ENCODE peak calls at places on chromosomes 6 and 20, in seven cellular contexts. H is WERI-Rb-1, V is heart right ventricle, F is thyroid gland, N is stomach, U is cardiac muscle cell, X is uterus. A is an unnamed sample.

GRCh38 chr6:52049252-52050050 is 38.0 kb downstream of the PKHD1 start:
- DNase-seq in H (no peak), N (no peak), V (no peak), U (peak; percentile 55), X (no peak), F (no peak), A (no peak)

GRCh38 chr6:32120573-32121059 is 7.4 kb downstream of the ATF6B start:
- DNase-seq in V (no peak), H (no peak), F (no peak), U (no peak), N (no peak), X (no peak), A (no peak)

GRCh38 chr20:33279261-33279910 is 3.6 kb upstream of the BPIFB1 start:
- DNase-seq in X (no peak), N (no peak), U (no peak), V (no peak), F (peak; percentile 65), H (no peak), A (no peak)

GRCh38 chr6:3376888-3377535 is 79.8 kb downstream of the SLC22A23 start:
- DNase-seq in H (no peak), V (no peak), F (no peak), N (no peak), U (no peak), X (no peak), A (no peak)

GRCh38 chr6:134757911-134758361 is 192.0 kb downstream of the ALDH8A1 start:
- DNase-seq in F (peak; percentile 17), N (no peak), V (no peak), U (no peak), H (no peak), X (no peak), A (no peak)

GRCh38 chr20:34452281-34452982 is 63.8 kb upstream of the DYNLRB1 start:
- DNase-seq in H (no peak), F (no peak), U (no peak), N (no peak), X (no peak), V (no peak), A (no peak)

GRCh38 chr6:72216222-72217106 is 330.1 kb downstream of the RIMS1 start:
- DNase-seq in H (no peak), F (no peak), V (no peak), N (peak; percentile 66), U (no peak), X (no peak), A (no peak)

GRCh38 chr6:84772428-84773132 is 8.2 kb upstream of the TBX18 start:
- DNase-seq in H (peak; percentile 33), U (no peak), F (no peak), V (peak; percentile 10), N (no peak), X (no peak), A (no peak)

GRCh38 chr6:47655719-47656595 is 42.4 kb upstream of the ADGRF4 start:
- DNase-seq in H (peak; percentile 43), V (peak; percentile 21), U (peak; percentile 24), N (peak; percentile 42), X (no peak), F (no peak), A (no peak)

GRCh38 chr6:108627692-108628565 is 67.2 kb downstream of the FOXO3 start:
- DNase-seq in F (no peak), N (no peak), X (no peak), U (no peak), H (no peak), V (no peak), A (peak; percentile 26)

GRCh38 chr6:167103041-167103816 is 19.7 kb upstream of the CCR6 start:
- DNase-seq in N (no peak), U (no peak), H (no peak), F (no peak), V (no peak), X (no peak), A (no peak)

GRCh38 chr20:59006864-59007757 is at the start of gene CTSZ:
- DNase-seq in N (peak; percentile 67), U (peak; percentile 58), X (peak; percentile 41), H (no peak), F (peak; percentile 53), V (peak; percentile 81), A (no peak)

GRCh38 chr6:20868397-20869185 is 334.3 kb downstream of the CDKAL1 start:
- DNase-seq in F (no peak), V (no peak), X (no peak), H (peak; percentile 75), U (no peak), N (peak; percentile 35), A (no peak)

GRCh38 chr6:133240511-133241087 is 558 bp upstream of the EYA4 start:
- DNase-seq in H (no peak), U (peak; percentile 46), N (no peak), X (no peak), F (peak; percentile 30), V (peak; percentile 34), A (no peak)

GRCh38 chr6:90095788-90096187 is 200.9 kb downstream of the BACH2 start:
- DNase-seq in U (no peak), N (no peak), V (no peak), F (no peak), X (no peak), H (no peak), A (no peak)

GRCh38 chr6:127247114-127248096 is 19.3 kb upstream of the RNF146 start:
- DNase-seq in N (no peak), H (no peak), V (no peak), U (no peak), F (no peak), X (no peak), A (no peak)

GRCh38 chr6:43946641-43947363 is 176.8 kb downstream of the VEGFA start:
- DNase-seq in X (no peak), V (no peak), F (no peak), N (no peak), U (no peak), H (no peak), A (no peak)

GRCh38 chr6:144804246-144804790 is 519.2 kb downstream of the UTRN start:
- DNase-seq in X (no peak), N (no peak), V (no peak), F (no peak), U (no peak), H (no peak), A (no peak)

GRCh38 chr6:29489286-29489685 is 1.5 kb upstream of the MAS1L start:
- DNase-seq in U (no peak), X (no peak), F (no peak), V (no peak), N (no peak), H (no peak), A (no peak)

GRCh38 chr6:138410972-138411667 is 7.1 kb downstream of the HEBP2 start:
- DNase-seq in V (no peak), F (no peak), X (no peak), U (no peak), H (no peak), N (no peak), A (no peak)

GRCh38 chr6:137471497-137471896 is 22.7 kb downstream of the OLIG3 start:
- DNase-seq in F (no peak), N (no peak), X (no peak), V (no peak), H (no peak), U (no peak), A (no peak)

GRCh38 chr6:25041676-25042598 is 106.2 kb upstream of the RIPOR2 start:
- DNase-seq in U (no peak), V (no peak), N (no peak), F (no peak), H (no peak), X (no peak), A (no peak)
- H3K27ac ChIP-seq in U (no peak overlapping the region), V (no peak overlapping the region), N (peak overlapping the region; percentile 57), F (no peak overlapping the region), H (no peak overlapping the region), X (no peak overlapping the region), A (peak overlapping the region; percentile 47)

DNA sequence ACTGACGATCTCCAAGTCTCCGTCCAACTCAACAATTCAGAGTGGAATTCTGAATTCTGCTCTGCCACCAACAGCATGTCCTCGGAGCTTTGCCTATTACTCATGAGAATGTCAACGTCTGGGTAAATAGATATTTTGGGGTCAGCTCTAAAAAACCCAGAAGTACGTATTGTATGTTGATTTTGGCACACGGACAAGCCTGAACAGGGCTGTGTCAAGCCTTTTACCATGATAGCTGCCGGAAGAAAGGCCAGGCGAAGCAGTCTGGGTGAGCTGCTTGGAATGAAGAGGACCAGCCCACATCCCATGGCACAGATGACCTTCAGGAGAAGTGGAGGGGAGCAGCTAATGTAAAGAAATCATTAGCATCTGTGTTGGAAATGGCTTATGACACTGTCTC is 88.0 kb upstream of the JAG1 start:
- DNase-seq in F (no peak), H (no peak), V (no peak), X (no peak), U (no peak), N (no peak), A (no peak)
- H3K4me3 ChIP-seq in F (no peak overlapping the region), H (no peak overlapping the region), V (no peak overlapping the region), X (no peak overlapping the region), U (no peak overlapping the region), N (no peak overlapping the region), A (no peak overlapping the region)

GRCh38 chr6:15269619-15270018 is 23.8 kb downstream of the JARID2 start:
- DNase-seq in F (no peak), H (no peak), N (no peak), U (no peak), V (no peak), X (no peak), A (no peak)
- H3K27ac ChIP-seq in F (no peak overlapping the region), H (no peak overlapping the region), N (no peak overlapping the region), U (no peak overlapping the region), V (no peak overlapping the region), X (no peak overlapping the region), A (no peak overlapping the region)

GRCh38 chr6:143694013-143694412 is 16.2 kb downstream of the PHACTR2 start:
- DNase-seq in F (no peak), N (no peak), H (no peak), V (no peak), X (no peak), U (no peak), A (no peak)

GRCh38 chr6:143692696-143693095 is 14.9 kb downstream of the PHACTR2 start:
- DNase-seq in F (no peak), H (no peak), V (no peak), U (no peak), X (no peak), N (no peak), A (no peak)

GRCh38 chr6:143689852-143690251 is 12.1 kb downstream of the PHACTR2 start:
- DNase-seq in X (no peak), F (no peak), V (no peak), N (no peak), U (no peak), H (no peak), A (no peak)

GRCh38 chr6:143691155-143691554 is 13.4 kb downstream of the PHACTR2 start:
- DNase-seq in V (no peak), N (no peak), X (no peak), F (no peak), U (no peak), H (no peak), A (no peak)

GRCh38 chr6:143691900-143692572 is 14.3 kb downstream of the PHACTR2 start:
- DNase-seq in N (no peak), H (no peak), U (no peak), X (no peak), V (no peak), F (no peak), A (no peak)
- H3K4me3 ChIP-seq in N (no peak overlapping the region), H (no peak overlapping the region), U (no peak overlapping the region), X (no peak overlapping the region), V (peak overlapping the region; percentile 19), F (no peak overlapping the region), A (no peak overlapping the region)